ENCODE peak calls at places on chromosomes 7 and 10, in ten cellular contexts. U, P, L, E, S, N, R, K, X and B are unnamed samples.

GRCh38 chr10:10677479-10677878 is 340.2 kb upstream of the CELF2 start:
- DNase-seq in U (peak), P (no peak), L (peak), E (peak), S (no peak), N (peak), R (no peak), K (peak), X (no peak), B (peak)

GRCh38 chr7:115749924-115750323 is 280.6 kb downstream of the TFEC start:
- DNase-seq in U (peak), P (no peak), L (peak), E (no peak), S (no peak), N (no peak), R (no peak), K (no peak), X (peak), B (no peak)

GRCh38 chr10:113515521-113516045 is 37.3 kb upstream of the HABP2 start:
- DNase-seq in U (peak), P (peak), L (no peak), E (no peak), S (no peak), N (no peak), R (no peak), K (no peak), X (no peak), B (no peak)

GRCh38 chr7:28957822-28958234 is 302 bp downstream of the TRIL start:
- DNase-seq in U (peak), P (no peak), L (peak), E (peak), S (no peak), N (peak), R (no peak), K (peak), X (no peak), B (no peak)

GRCh38 chr10:18397886-18398285 is 253.5 kb downstream of the NSUN6 start:
- DNase-seq in U (no peak), P (no peak), L (no peak), E (no peak), S (no peak), N (no peak), R (no peak), K (no peak), X (no peak), B (no peak)

GRCh38 chr7:83119496-83119895 is 43.2 kb downstream of the PCLO start:
- DNase-seq in U (peak), P (no peak), L (no peak), E (no peak), S (no peak), N (no peak), R (no peak), K (no peak), X (no peak), B (no peak)

GRCh38 chr7:133699390-133699789 is 427.8 kb upstream of the LRGUK start:
- DNase-seq in U (no peak), P (no peak), L (no peak), E (no peak), S (no peak), N (no peak), R (no peak), K (no peak), X (no peak), B (no peak)

GRCh38 chr7:27151945-27152815 is at the start of gene HOXA3:
- DNase-seq in U (no peak), P (no peak), L (no peak), E (peak), S (no peak), N (peak), R (no peak), K (peak), X (peak), B (no peak)

GRCh38 chr7:137324796-137325700 is 18.5 kb downstream of the PTN start:
- DNase-seq in U (no peak), P (no peak), L (no peak), E (peak), S (no peak), N (no peak), R (no peak), K (no peak), X (no peak), B (no peak)

GRCh38 chr10:4074559-4075407 is 289.8 kb upstream of the KLF6 start:
- DNase-seq in U (peak), P (no peak), L (no peak), E (no peak), S (no peak), N (no peak), R (no peak), K (no peak), X (no peak), B (no peak)

DNA sequence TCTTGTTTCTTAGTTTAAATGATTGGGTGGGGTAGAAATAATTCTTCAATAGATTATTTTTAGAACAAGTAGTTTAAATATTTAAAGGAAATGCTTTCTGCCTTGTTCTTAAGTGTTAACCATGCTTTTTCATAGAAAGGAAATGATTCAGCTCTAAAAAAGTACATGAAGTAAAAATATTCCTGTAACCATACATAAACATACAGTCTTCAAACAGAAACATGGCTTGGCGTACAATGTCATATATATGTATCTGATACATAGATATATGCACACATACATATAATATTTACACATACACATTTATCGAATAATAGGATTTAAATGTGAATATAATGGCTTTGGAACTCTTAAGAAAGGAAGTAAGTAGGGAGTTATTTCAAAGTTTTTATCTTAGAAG is 84.4 kb downstream of the RUNDC3B start:
- DNase-seq in U (peak), P (no peak), L (no peak), E (no peak), S (no peak), N (no peak), R (no peak), K (no peak), X (no peak), B (no peak)
- H3K4me3 ChIP-seq in U (peak), P (no peak), L (no peak), E (no peak), S (no peak), N (no peak), R (no peak), K (no peak), X (no peak), B (no peak)

GRCh38 chr7:156607332-156608175 is 33.0 kb upstream of the RNF32 start:
- DNase-seq in U (peak), P (no peak), L (no peak), E (no peak), S (no peak), N (no peak), R (no peak), K (no peak), X (no peak), B (no peak)
- TF ChIP-seq CTCF in U (no peak), P (no peak), L (no peak), E (no peak), S (no peak), N (no peak), R (no peak), K (no peak), X (no peak), B (no peak)

DNA sequence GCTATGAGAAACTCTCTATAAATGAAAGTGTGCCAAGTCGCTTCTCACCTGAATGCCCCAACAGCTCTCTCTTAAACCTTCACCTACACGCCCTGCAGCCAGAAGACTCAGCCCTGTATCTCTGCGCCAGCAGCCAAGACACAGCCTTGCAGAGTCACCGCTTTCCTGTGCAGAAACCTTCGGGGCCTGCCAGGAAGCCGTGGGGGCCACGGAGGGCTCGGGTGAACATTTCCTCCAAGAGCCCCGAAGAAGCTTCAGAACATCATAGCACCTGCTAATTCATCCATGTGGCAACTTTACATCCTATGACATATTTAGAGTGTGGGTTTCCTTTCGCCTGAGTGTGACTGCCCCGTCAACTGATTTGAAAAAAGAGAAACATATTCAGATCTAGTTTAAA is 55.7 kb upstream of the PRSS58 start:
- DNase-seq in U (no peak), P (no peak), L (no peak), E (no peak), S (no peak), N (no peak), R (no peak), K (no peak), X (no peak), B (no peak)
- H3K4me3 ChIP-seq in U (no peak), P (no peak), L (no peak), E (no peak), S (no peak), N (no peak), R (no peak), K (no peak), X (no peak), B (no peak)

GRCh38 chr10:27742195-27742925 is 3.3 kb downstream of the MKX start:
- DNase-seq in U (peak), P (peak), L (peak), E (peak), S (peak), N (peak), R (peak), K (peak), X (peak), B (peak)
- TF ChIP-seq CTCF in U (peak), P (peak), L (peak), E (peak), S (peak), N (peak), R (peak), K (peak), X (peak), B (peak)

GRCh38 chr7:158130023-158130409 is 457.6 kb downstream of the PTPRN2 start:
- DNase-seq in U (no peak), P (no peak), L (no peak), E (no peak), S (no peak), N (no peak), R (no peak), K (no peak), X (no peak), B (no peak)
- H3K4me3 ChIP-seq in U (no peak), P (no peak), L (no peak), E (no peak), S (no peak), N (no peak), R (no peak), K (no peak), X (no peak), B (no peak)